ENCODE peak calls at places on chromosome 3, in five cellular contexts. One of them, this sample, is unnamed.

GRCh38 chr3:37770938-37771918 is 90.5 kb upstream of the CTDSPL start:
- DNase-seq in RPMI8226: no peak
- DNase-seq in mucosa of gallbladder: peak
- DNase-seq in activated CD8-positive, alpha-beta T cell treated with anti-CD3 and anti-CD28 coated beads for 36 hours: no peak
- DNase-seq in hepatocyte: no peak
- DNase-seq in this sample: no peak

GRCh38 chr3:128813003-128813564 is 66.3 kb upstream of the ACAD9 start:
- DNase-seq in activated CD8-positive, alpha-beta T cell treated with anti-CD3 and anti-CD28 coated beads for 36 hours: no peak
- DNase-seq in RPMI8226: no peak
- DNase-seq in hepatocyte: no peak
- DNase-seq in mucosa of gallbladder: no peak
- DNase-seq in this sample: no peak

GRCh38 chr3:182479335-182479734 is 314.0 kb upstream of the ATP11B start:
- DNase-seq in RPMI8226: no peak
- DNase-seq in mucosa of gallbladder: no peak
- DNase-seq in hepatocyte: no peak
- DNase-seq in activated CD8-positive, alpha-beta T cell treated with anti-CD3 and anti-CD28 coated beads for 36 hours: no peak
- DNase-seq in this sample: no peak

GRCh38 chr3:128464188-128464587 is 2.5 kb downstream of the DNAJB8 start:
- DNase-seq in mucosa of gallbladder: no peak
- DNase-seq in RPMI8226: no peak
- DNase-seq in activated CD8-positive, alpha-beta T cell treated with anti-CD3 and anti-CD28 coated beads for 36 hours: no peak
- DNase-seq in hepatocyte: no peak
- DNase-seq in this sample: no peak

GRCh38 chr3:98008751-98009373 is 26.3 kb downstream of the GABRR3 start:
- DNase-seq in RPMI8226: peak
- DNase-seq in mucosa of gallbladder: no peak
- DNase-seq in activated CD8-positive, alpha-beta T cell treated with anti-CD3 and anti-CD28 coated beads for 36 hours: no peak
- DNase-seq in hepatocyte: no peak
- DNase-seq in this sample: no peak

GRCh38 chr3:32239638-32240550 is 1.4 kb downstream of the CMTM8 start:
- DNase-seq in activated CD8-positive, alpha-beta T cell treated with anti-CD3 and anti-CD28 coated beads for 36 hours: peak
- DNase-seq in RPMI8226: peak
- DNase-seq in hepatocyte: peak
- DNase-seq in mucosa of gallbladder: no peak
- DNase-seq in this sample: no peak

GRCh38 chr3:29593802-29594201 is 312.9 kb downstream of the RBMS3 start:
- DNase-seq in hepatocyte: no peak
- DNase-seq in mucosa of gallbladder: no peak
- DNase-seq in activated CD8-positive, alpha-beta T cell treated with anti-CD3 and anti-CD28 coated beads for 36 hours: no peak
- DNase-seq in RPMI8226: no peak
- DNase-seq in this sample: no peak

GRCh38 chr3:98242155-98242554 is 21.9 kb upstream of the OR5H6 start:
- DNase-seq in activated CD8-positive, alpha-beta T cell treated with anti-CD3 and anti-CD28 coated beads for 36 hours: no peak
- DNase-seq in hepatocyte: no peak
- DNase-seq in mucosa of gallbladder: no peak
- DNase-seq in RPMI8226: no peak
- DNase-seq in this sample: no peak

GRCh38 chr3:69012836-69013255 is 638 bp downstream of the EOGT start:
- DNase-seq in RPMI8226: peak
- DNase-seq in hepatocyte: peak
- DNase-seq in mucosa of gallbladder: peak
- DNase-seq in activated CD8-positive, alpha-beta T cell treated with anti-CD3 and anti-CD28 coated beads for 36 hours: peak
- DNase-seq in this sample: peak

GRCh38 chr3:114706591-114707224 is 412.9 kb downstream of the TIGIT start:
- DNase-seq in activated CD8-positive, alpha-beta T cell treated with anti-CD3 and anti-CD28 coated beads for 36 hours: peak
- DNase-seq in RPMI8226: no peak
- DNase-seq in hepatocyte: peak
- DNase-seq in mucosa of gallbladder: peak
- DNase-seq in this sample: no peak

GRCh38 chr3:19815805-19816204 is 118.2 kb downstream of the EFHB start:
- DNase-seq in activated CD8-positive, alpha-beta T cell treated with anti-CD3 and anti-CD28 coated beads for 36 hours: no peak
- DNase-seq in RPMI8226: no peak
- DNase-seq in hepatocyte: no peak
- DNase-seq in mucosa of gallbladder: no peak
- DNase-seq in this sample: no peak

GRCh38 chr3:191051037-191051436 is 148.0 kb upstream of the OSTN start:
- DNase-seq in activated CD8-positive, alpha-beta T cell treated with anti-CD3 and anti-CD28 coated beads for 36 hours: no peak
- DNase-seq in hepatocyte: peak
- DNase-seq in RPMI8226: peak
- DNase-seq in mucosa of gallbladder: no peak
- DNase-seq in this sample: no peak

GRCh38 chr3:37726445-37727000 is 135.2 kb upstream of the CTDSPL start:
- DNase-seq in mucosa of gallbladder: no peak
- DNase-seq in RPMI8226: peak
- DNase-seq in hepatocyte: no peak
- DNase-seq in activated CD8-positive, alpha-beta T cell treated with anti-CD3 and anti-CD28 coated beads for 36 hours: no peak
- DNase-seq in this sample: no peak

GRCh38 chr3:174440350-174440716 is 418.8 kb upstream of the NAALADL2 start:
- DNase-seq in activated CD8-positive, alpha-beta T cell treated with anti-CD3 and anti-CD28 coated beads for 36 hours: no peak
- DNase-seq in RPMI8226: peak
- DNase-seq in hepatocyte: peak
- DNase-seq in mucosa of gallbladder: no peak
- DNase-seq in this sample: no peak

GRCh38 chr3:177615015-177615414 is 417.7 kb upstream of the TBL1XR1 start:
- DNase-seq in RPMI8226: peak
- DNase-seq in hepatocyte: no peak
- DNase-seq in activated CD8-positive, alpha-beta T cell treated with anti-CD3 and anti-CD28 coated beads for 36 hours: no peak
- DNase-seq in mucosa of gallbladder: peak
- DNase-seq in this sample: peak

GRCh38 chr3:55746808-55747413 is 259.8 kb upstream of the WNT5A start:
- DNase-seq in activated CD8-positive, alpha-beta T cell treated with anti-CD3 and anti-CD28 coated beads for 36 hours: no peak
- DNase-seq in hepatocyte: no peak
- DNase-seq in RPMI8226: no peak
- DNase-seq in mucosa of gallbladder: no peak
- DNase-seq in this sample: no peak

GRCh38 chr3:71771126-71771525 is 13.8 kb downstream of the PROK2 start:
- DNase-seq in hepatocyte: no peak
- DNase-seq in mucosa of gallbladder: no peak
- DNase-seq in activated CD8-positive, alpha-beta T cell treated with anti-CD3 and anti-CD28 coated beads for 36 hours: no peak
- DNase-seq in RPMI8226: no peak
- DNase-seq in this sample: no peak

This sample was measured in hypothalamus.